ENCODE peak calls at places on chromosomes 7 and 10, in four cellular contexts. R, O, W and C are unnamed samples.

GRCh38 chr7:148485618-148486017 is 104.9 kb upstream of the C7orf33 start:
- DNase-seq in R (no peak), O (no peak), W (no peak), C (peak)

GRCh38 chr7:132205515-132205914 is 370.8 kb downstream of the PLXNA4 start:
- DNase-seq in R (no peak), O (no peak), W (no peak), C (no peak)

GRCh38 chr10:70227548-70228320 is 5.5 kb downstream of the PPA1 start:
- DNase-seq in R (no peak), O (no peak), W (no peak), C (peak)

GRCh38 chr10:84224411-84225028 is 824 bp downstream of the LRIT2 start:
- DNase-seq in R (no peak), O (no peak), W (no peak), C (no peak)

GRCh38 chr10:22325948-22326702 is 5.2 kb downstream of the BMI1 start:
- DNase-seq in R (no peak), O (no peak), W (no peak), C (no peak)

GRCh38 chr7:42734568-42734967 is 177.3 kb downstream of the C7orf25 start:
- DNase-seq in R (no peak), O (no peak), W (no peak), C (no peak)

GRCh38 chr10:96664563-96664962 is 55.8 kb downstream of the PIK3AP1 start:
- DNase-seq in R (no peak), O (no peak), W (no peak), C (no peak)

GRCh38 chr10:98090822-98091221 is 43.6 kb upstream of the R3HCC1L start:
- DNase-seq in R (no peak), O (no peak), W (no peak), C (no peak)

DNA sequence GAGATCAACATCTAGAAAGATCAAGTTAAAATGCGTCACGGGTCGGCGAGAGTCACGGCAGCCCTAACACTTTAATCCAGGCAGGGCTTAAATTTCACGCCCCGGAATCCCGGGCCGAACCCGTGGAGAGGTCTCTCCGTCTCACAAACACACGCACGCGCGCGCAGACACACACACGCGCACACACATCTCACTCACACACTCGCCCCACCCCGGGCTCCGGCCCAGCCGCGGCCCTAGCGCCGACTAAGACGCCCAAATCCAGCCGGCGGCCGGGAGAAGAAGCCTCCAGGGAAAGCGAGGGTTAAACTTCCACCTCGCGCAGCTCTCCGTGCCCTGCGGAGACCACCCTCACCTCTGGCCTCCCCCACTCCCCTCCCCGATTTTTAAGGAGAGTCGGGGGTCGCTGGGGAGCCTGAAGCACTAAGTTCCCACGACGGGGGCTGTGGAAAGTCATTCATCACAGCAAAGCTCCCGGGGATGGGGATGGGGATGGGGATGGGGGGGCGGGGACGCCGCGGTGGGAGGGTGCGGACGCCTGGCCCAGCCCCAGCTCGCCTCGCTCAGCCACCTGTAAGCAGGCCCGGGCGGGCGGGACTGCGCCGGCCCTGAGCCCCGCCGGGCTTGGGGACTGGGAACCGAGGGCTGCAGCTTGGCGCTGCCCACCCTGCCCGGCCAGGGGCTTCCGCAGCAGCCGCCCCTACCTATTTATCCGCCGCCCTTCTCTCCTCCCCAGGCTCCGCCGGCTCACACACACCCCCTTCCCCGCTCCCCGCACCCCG is 1.6 kb downstream of the PDGFA start:
- DNase-seq in R (no peak), O (peak), W (peak), C (peak)
- TF ChIP-seq POLR2A in R (no peak), O (no peak), W (no peak), C (no peak)

DNA sequence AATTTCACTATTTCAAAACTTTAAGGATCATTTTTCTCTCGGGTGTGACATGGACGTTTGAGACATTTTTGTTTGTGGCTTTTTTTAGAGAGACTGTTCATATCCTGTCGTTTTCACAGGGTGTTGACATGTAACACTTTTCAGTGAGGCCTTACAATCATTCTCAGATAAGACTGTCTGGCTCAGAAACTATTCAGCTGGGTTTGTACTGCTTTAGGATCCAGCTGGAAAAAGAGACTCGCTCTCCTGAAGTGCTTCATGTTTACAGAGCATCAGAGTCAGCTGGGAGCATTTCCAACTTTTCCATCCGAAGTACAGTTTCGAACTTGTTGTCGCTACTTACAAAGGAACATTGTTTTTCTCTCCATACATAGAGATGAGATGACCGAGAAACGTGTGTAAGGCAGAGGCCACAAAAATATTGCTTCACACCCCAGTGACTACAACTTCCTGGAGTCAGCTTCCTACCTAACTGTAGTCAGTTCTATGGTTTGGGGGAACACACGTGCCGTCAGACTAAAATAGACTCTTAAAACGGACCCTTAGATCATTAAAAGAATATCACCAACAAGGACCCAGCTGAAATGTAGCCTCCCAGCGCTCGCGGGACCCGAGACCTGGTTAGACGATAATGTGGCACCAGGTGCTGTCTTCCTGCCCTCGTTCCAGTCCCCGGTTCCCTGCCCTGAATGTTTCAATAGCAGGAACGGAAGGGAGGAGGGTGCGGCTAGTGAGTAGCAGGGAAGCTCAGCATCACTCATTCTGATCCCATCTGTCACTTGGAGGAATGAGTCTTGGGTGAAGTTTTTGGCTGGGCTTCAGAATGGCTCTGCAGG is 78.0 kb downstream of the MKI67 start:
- DNase-seq in R (no peak), O (no peak), W (no peak), C (peak)
- TF ChIP-seq POLR2A in R (no peak), O (no peak), W (no peak), C (no peak)

GRCh38 chr10:32981760-32982159 is 23.7 kb upstream of the ITGB1 start:
- DNase-seq in R (no peak), O (no peak), W (peak), C (peak)
- TF ChIP-seq POLR2A in R (peak), O (peak), W (no peak), C (peak)

GRCh38 chr7:100428967-100429636 is 529 bp upstream of the MEPCE start:
- DNase-seq in R (peak), O (peak), W (peak), C (peak)

GRCh38 chr7:100431286-100431735 is 1.7 kb downstream of the MEPCE start:
- DNase-seq in R (peak), O (no peak), W (no peak), C (no peak)

GRCh38 chr7:100428199-100428966 is at the start of gene ZCWPW1:
- DNase-seq in R (peak), O (peak), W (peak), C (peak)

GRCh38 chr7:100430450-100431285 is 1.0 kb downstream of the MEPCE start:
- DNase-seq in R (peak), O (no peak), W (no peak), C (peak)

GRCh38 chr7:100429637-100430449 is at the start of gene MEPCE:
- DNase-seq in R (peak), O (peak), W (peak), C (peak)
- TF ChIP-seq POLR2A in R (no peak), O (peak), W (no peak), C (peak)

GRCh38 chr10:51231754-51232153 is 157.5 kb downstream of the PRKG1 start:
- DNase-seq in R (no peak), O (no peak), W (no peak), C (no peak)
- TF ChIP-seq POLR2A in R (no peak), O (no peak), W (no peak), C (no peak)

DNA sequence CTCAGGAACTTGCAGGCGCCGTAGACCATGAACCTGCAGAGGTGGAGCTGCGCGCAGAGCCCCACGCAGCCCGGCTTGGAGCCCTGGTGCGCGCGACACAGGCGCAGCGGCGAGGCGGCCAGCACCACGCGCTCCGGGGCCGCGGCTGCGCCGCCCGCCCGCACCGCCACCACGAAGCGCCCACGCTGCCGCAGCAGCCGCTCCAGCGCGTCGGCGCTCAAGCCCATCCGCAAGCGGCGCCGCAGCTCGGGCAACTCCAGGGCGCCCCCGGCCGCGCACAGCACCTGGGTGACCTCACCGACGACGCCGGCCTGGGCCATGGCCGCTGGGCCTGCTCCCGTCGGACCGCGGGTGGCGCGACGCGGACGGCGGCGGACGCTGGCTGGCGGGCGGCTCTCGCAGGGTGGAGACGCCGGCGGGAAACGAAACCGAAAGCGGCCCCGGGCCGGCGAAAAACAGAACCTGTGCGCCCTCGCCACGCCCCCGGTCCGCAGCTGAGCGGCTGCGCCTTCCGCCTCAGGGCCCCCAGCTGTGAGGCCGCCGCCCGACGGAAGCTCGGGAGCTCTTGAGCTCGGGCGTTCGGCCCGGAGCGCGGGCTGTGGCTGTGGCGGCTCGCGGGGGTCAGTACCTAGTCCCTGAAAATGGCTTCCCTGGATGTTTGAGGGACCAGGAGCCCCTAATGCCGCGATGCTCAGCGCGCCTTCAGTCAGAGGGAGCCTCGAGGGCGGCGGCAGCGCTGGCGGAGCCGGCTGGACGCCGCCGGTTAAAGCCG is at the start of gene PARP12:
- DNase-seq in R (peak), O (peak), W (peak), C (peak)
- TF ChIP-seq POLR2A in R (peak), O (peak), W (no peak), C (peak)

DNA sequence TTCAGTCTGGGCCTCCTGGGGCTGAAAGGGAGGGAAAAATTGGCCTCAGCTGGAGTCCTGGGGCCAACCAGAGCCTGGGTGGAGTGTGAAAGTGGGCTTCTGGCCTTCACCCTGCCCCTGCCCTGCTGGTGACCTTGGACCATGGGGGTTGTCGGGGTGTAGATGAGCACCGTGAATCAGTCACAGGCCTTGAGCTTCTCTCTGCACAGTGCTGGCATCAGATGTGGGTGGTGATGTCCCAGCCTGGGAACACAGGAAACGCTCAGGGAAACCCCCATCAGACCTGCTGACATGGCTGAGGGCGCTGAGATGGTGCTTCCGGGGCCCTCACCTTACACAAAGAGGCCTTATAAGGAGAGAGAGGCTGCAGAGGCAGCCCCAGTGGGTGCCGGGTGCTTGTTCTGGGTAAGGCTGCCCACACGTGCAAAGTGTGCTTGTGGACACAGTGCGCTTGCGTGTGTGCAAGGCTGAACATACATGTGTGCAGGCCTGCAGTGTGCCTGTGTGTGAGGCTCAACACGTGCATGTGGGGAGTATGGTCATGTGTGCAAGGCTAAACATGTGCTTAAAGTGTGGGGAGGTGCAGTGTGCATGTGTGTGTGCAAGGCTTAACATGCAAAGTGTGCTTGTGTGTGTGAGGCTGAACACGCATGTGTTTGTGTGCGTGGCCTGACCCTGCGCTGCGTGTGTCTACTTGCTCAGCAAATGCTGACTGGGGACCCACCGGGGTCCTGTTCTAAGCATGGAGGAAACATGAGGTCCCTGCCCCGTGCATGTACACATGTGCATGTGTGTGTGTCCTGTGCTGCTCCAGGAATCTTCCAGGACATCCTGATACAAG is 6.5 kb downstream of the ARPC1B start:
- DNase-seq in R (no peak), O (no peak), W (peak), C (peak)
- TF ChIP-seq POLR2A in R (no peak), O (no peak), W (no peak), C (peak)

DNA sequence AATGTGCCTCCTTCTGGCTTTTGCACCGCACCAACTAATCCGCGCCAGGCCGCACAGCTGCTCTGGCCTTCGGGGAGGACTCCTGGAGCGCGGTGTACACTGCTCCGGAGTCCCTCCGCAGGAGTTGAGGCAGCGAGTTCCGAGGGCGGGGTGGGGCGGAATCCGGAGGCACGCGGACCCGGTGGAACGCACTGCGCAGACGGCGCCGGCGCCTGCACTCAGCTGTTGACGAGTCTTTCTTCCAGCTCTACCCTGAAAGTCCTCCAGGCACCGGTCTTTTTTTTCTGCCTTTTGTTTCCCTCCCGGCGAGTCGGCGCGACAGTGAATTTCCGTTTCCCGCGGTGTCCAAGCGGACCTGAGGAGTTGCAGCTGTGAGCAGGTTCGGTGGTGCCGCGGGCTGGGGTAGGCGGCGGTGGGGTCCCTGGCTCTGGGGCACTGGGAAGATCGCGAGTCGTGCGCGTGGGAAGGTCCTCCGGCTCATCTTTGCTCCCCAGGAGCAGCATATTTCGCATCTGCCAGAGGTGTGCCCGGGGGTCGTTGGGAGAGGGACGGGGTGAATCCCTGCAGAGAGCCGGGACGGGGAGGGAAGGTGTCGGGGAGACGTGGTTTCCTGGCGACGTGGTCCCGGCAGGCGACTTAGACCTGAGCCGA is 44.1 kb downstream of the SFTPD start:
- DNase-seq in R (peak), O (no peak), W (peak), C (peak)
- TF ChIP-seq POLR2A in R (peak), O (no peak), W (no peak), C (no peak)

DNA sequence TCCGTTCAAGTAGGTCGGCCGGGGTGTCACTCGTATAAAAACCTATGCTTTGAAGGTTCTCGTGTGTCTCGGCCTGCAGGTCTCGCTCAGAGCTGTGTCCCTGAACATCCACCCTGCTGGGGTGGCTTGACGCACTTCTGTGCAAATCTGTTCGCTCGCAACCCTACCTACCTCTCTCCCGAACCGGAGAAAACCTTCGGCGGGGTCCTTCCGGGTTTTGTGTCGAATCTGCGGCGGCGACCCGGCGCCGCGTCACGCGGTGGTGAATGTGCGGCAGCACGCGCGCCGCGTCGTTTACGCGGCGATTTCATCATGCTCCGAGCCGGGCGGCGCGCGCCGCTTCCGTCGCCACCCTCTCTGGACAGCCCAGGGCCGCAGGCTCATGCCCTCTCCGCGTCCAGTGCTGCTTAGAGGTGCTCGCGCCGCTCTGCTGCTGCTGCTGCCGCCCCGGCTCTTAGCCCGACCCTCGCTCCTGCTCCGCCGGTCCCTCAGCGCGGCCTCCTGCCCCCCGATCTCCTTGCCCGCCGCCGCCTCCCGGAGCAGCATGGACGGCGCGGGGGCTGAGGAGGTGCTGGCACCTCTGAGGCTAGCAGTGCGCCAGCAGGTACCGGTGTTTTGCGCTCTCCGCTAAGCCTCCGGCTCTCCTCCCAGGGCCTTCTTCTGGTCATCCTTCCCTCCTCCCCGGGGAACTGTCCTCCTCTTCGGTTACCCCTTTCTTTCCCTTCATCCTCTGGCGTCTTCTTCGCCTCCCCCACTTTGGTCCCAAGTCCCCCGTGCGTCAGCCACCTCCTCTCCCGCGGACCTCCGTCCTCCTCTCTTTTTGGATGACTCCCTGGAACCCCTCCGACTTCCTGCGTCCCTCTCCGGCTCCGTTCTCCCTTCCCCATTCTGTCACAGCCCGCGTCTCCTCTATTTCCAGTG is at the start of gene GARS1:
- DNase-seq in R (peak), O (peak), W (peak), C (peak)
- TF ChIP-seq POLR2A in R (peak), O (peak), W (no peak), C (peak)